ENCODE peak calls at places on chromosomes 6 and 20, in eight cellular contexts. One of them, this sample, is unnamed.

GRCh38 chr6:143673638-143674037 is 4.1 kb upstream of the PHACTR2 start:
- DNase-seq in testis: no peak
- DNase-seq in stomach: peak
- DNase-seq in heart left ventricle: no peak
- DNase-seq in ovary: no peak
- DNase-seq in A549: peak
- DNase-seq in NB4: no peak
- DNase-seq in IMR-90: peak
- DNase-seq in this sample: no peak

GRCh38 chr6:46655803-46656202 is 3.0 kb downstream of the SLC25A27 start:
- DNase-seq in testis: peak
- DNase-seq in stomach: no peak
- DNase-seq in heart left ventricle: no peak
- DNase-seq in ovary: no peak
- DNase-seq in A549: peak
- DNase-seq in NB4: peak
- DNase-seq in IMR-90: no peak
- DNase-seq in this sample: no peak

GRCh38 chr6:128464790-128465189 is 55.6 kb downstream of the PTPRK start:
- DNase-seq in testis: no peak
- DNase-seq in stomach: no peak
- DNase-seq in heart left ventricle: no peak
- DNase-seq in ovary: no peak
- DNase-seq in A549: no peak
- DNase-seq in NB4: no peak
- DNase-seq in IMR-90: no peak
- DNase-seq in this sample: no peak

GRCh38 chr6:113610377-113610988 is 246.7 kb upstream of the MARCKS start:
- DNase-seq in testis: no peak
- DNase-seq in stomach: no peak
- DNase-seq in heart left ventricle: no peak
- DNase-seq in ovary: no peak
- DNase-seq in A549: no peak
- DNase-seq in NB4: no peak
- DNase-seq in IMR-90: no peak
- DNase-seq in this sample: no peak

GRCh38 chr20:36585410-36586125 is 12.2 kb downstream of the TGIF2 start:
- DNase-seq in testis: no peak
- DNase-seq in stomach: no peak
- DNase-seq in heart left ventricle: no peak
- DNase-seq in ovary: no peak
- DNase-seq in A549: no peak
- DNase-seq in NB4: peak
- DNase-seq in IMR-90: peak
- DNase-seq in this sample: no peak

GRCh38 chr6:65707134-65707826 is at the start of gene EYS:
- DNase-seq in testis: no peak
- DNase-seq in stomach: no peak
- DNase-seq in heart left ventricle: no peak
- DNase-seq in ovary: no peak
- DNase-seq in A549: no peak
- DNase-seq in NB4: no peak
- DNase-seq in IMR-90: no peak
- DNase-seq in this sample: no peak

GRCh38 chr20:7264137-7264536 is 496.7 kb downstream of the BMP2 start:
- DNase-seq in testis: no peak
- DNase-seq in stomach: no peak
- DNase-seq in heart left ventricle: no peak
- DNase-seq in ovary: no peak
- DNase-seq in A549: no peak
- DNase-seq in NB4: no peak
- DNase-seq in IMR-90: no peak
- DNase-seq in this sample: no peak

GRCh38 chr6:29414588-29414987 is at the start of gene OR12D1:
- DNase-seq in testis: no peak
- DNase-seq in stomach: no peak
- DNase-seq in heart left ventricle: no peak
- DNase-seq in ovary: no peak
- DNase-seq in A549: no peak
- DNase-seq in NB4: no peak
- DNase-seq in IMR-90: no peak
- DNase-seq in this sample: no peak

GRCh38 chr20:3923818-3924217 is 34.6 kb downstream of the PANK2 start:
- DNase-seq in testis: no peak
- DNase-seq in stomach: no peak
- DNase-seq in heart left ventricle: no peak
- DNase-seq in ovary: no peak
- DNase-seq in A549: no peak
- DNase-seq in NB4: peak
- DNase-seq in IMR-90: peak
- DNase-seq in this sample: no peak

GRCh38 chr20:25273046-25273445 is 25.2 kb downstream of the PYGB start:
- DNase-seq in testis: peak
- DNase-seq in stomach: peak
- DNase-seq in heart left ventricle: peak
- DNase-seq in ovary: peak
- DNase-seq in A549: no peak
- DNase-seq in NB4: no peak
- DNase-seq in IMR-90: no peak
- DNase-seq in this sample: no peak

GRCh38 chr6:44108471-44108870 is 18.8 kb downstream of the MRPL14 start:
- DNase-seq in testis: no peak
- DNase-seq in stomach: no peak
- DNase-seq in heart left ventricle: no peak
- DNase-seq in ovary: no peak
- DNase-seq in A549: no peak
- DNase-seq in NB4: no peak
- DNase-seq in IMR-90: no peak
- DNase-seq in this sample: no peak

GRCh38 chr6:44110966-44111365 is 16.3 kb downstream of the MRPL14 start:
- DNase-seq in testis: no peak
- DNase-seq in stomach: no peak
- DNase-seq in heart left ventricle: no peak
- DNase-seq in ovary: no peak
- DNase-seq in A549: no peak
- DNase-seq in NB4: no peak
- DNase-seq in IMR-90: no peak
- DNase-seq in this sample: no peak

GRCh38 chr6:44107017-44107416 is 20.2 kb downstream of the MRPL14 start:
- DNase-seq in testis: no peak
- DNase-seq in stomach: no peak
- DNase-seq in heart left ventricle: no peak
- DNase-seq in ovary: no peak
- DNase-seq in A549: no peak
- DNase-seq in NB4: no peak
- DNase-seq in IMR-90: peak
- DNase-seq in this sample: no peak

GRCh38 chr6:44110005-44110681 is 17.1 kb downstream of the MRPL14 start:
- DNase-seq in testis: no peak
- DNase-seq in stomach: no peak
- DNase-seq in heart left ventricle: peak
- DNase-seq in ovary: no peak
- DNase-seq in A549: no peak
- DNase-seq in NB4: no peak
- DNase-seq in IMR-90: no peak
- DNase-seq in this sample: peak

GRCh38 chr6:44109212-44109611 is 18.0 kb downstream of the MRPL14 start:
- DNase-seq in testis: no peak
- DNase-seq in stomach: no peak
- DNase-seq in heart left ventricle: no peak
- DNase-seq in ovary: no peak
- DNase-seq in A549: no peak
- DNase-seq in NB4: no peak
- DNase-seq in IMR-90: no peak
- DNase-seq in this sample: no peak
- TF ChIP-seq POLR2A in testis: no peak
- TF ChIP-seq POLR2A in stomach: no peak
- TF ChIP-seq POLR2A in heart left ventricle: no peak
- TF ChIP-seq POLR2A in ovary: no peak
- TF ChIP-seq POLR2A in A549: no peak
- TF ChIP-seq POLR2A in NB4: no peak
- TF ChIP-seq POLR2A in IMR-90: no peak
- TF ChIP-seq POLR2A in this sample: no peak

DNA sequence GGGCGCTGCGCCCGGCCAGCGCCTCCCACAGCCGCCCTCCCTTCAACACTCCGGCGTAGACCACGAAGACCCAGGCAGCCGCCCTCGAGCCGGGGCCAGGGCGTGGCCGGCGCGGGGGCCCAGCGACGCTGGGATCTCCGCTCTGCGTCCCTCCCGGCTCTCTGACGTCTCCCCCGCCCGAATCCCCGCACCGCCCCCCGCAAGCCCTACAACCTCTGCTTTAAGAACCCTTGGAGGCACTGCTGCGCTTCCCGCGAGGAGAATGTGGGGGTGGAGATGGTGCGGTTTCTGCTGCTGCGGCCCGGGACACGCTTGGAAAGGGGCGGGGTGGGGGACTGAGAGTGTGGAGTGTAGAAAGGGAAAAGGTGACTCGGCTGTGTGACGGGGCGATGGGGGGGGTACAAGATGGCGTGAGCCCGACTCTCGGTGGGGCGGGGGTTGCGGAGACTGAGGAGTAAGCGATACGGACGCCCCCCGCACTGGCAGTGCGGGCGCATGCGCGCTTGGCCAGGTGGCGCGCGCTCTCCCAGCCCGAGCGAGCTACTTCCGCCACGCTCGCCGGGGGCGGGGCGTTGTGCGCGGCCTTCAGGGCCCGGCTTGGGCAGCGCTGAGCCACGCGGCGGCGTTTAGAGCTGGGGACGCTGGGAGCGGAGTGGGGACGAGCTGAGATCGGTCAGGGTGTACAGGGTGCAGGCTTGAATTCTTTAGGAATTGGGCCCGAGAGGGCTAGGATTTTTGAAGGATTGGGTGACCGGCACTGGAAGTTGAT is at the start of gene SUPT3H:
- DNase-seq in testis: peak
- DNase-seq in stomach: peak
- DNase-seq in heart left ventricle: peak
- DNase-seq in ovary: peak
- DNase-seq in A549: peak
- DNase-seq in NB4: peak
- DNase-seq in IMR-90: peak
- DNase-seq in this sample: peak
- TF ChIP-seq CTCF in testis: no peak
- TF ChIP-seq CTCF in stomach: peak
- TF ChIP-seq CTCF in heart left ventricle: no peak
- TF ChIP-seq CTCF in ovary: peak
- TF ChIP-seq CTCF in A549: no peak
- TF ChIP-seq CTCF in NB4: no peak
- TF ChIP-seq CTCF in IMR-90: peak
- TF ChIP-seq CTCF in this sample: no peak

DNA sequence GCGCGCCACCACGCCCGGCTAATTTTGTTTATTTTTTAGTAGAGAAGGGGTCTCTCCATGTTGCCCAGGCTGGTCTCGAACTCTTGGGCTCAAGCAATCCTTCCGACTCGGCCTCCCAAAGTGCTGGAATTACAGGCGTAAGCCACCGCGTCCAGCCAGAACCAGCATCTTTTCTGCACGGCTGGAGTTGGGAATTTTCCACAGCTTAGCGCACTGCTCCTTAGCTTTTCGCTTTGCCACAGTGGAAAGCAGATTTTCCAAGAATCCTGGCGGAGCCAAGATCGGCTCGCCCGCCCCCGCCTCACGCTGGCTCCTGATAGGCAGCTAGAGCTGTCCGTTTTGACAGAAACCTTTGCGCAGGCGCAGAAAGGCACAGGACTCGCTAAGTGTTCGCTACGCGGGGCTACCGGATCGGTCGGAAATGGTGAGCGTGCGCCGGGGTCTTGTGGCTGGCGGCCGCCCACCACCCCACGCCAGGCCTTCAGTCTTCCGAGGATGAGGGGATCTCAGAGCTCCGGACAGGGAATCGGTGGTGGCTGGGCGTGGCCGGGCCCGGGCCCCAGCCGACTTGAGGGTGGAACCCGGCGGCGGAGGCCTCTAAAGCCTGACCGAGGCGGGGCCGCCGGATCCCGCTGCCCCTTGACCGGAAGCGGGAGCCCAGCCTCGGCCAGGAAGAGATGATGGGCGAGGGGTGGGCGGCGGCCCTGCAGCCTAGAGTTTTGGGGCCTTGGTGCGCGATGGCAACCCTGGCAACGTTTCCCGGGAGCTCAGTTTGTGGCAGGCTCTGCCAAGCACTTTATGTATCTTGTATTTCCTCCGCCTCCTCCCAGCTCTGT is at the start of gene DYNLRB1:
- DNase-seq in testis: peak
- DNase-seq in stomach: peak
- DNase-seq in heart left ventricle: peak
- DNase-seq in ovary: peak
- DNase-seq in A549: peak
- DNase-seq in NB4: peak
- DNase-seq in IMR-90: peak
- DNase-seq in this sample: peak
- TF ChIP-seq POLR2A in testis: peak
- TF ChIP-seq POLR2A in stomach: no peak
- TF ChIP-seq POLR2A in heart left ventricle: peak
- TF ChIP-seq POLR2A in ovary: peak
- TF ChIP-seq POLR2A in A549: peak
- TF ChIP-seq POLR2A in NB4: peak
- TF ChIP-seq POLR2A in IMR-90: peak
- TF ChIP-seq POLR2A in this sample: peak

GRCh38 chr20:19802492-19803158 is 44.6 kb downstream of the RIN2 start:
- DNase-seq in testis: no peak
- DNase-seq in stomach: no peak
- DNase-seq in heart left ventricle: no peak
- DNase-seq in ovary: no peak
- DNase-seq in A549: peak
- DNase-seq in NB4: peak
- DNase-seq in IMR-90: peak
- DNase-seq in this sample: no peak
- TF ChIP-seq CTCF in testis: no peak
- TF ChIP-seq CTCF in stomach: peak
- TF ChIP-seq CTCF in heart left ventricle: peak
- TF ChIP-seq CTCF in ovary: no peak
- TF ChIP-seq CTCF in A549: peak
- TF ChIP-seq CTCF in NB4: peak
- TF ChIP-seq CTCF in IMR-90: peak
- TF ChIP-seq CTCF in this sample: no peak

DNA sequence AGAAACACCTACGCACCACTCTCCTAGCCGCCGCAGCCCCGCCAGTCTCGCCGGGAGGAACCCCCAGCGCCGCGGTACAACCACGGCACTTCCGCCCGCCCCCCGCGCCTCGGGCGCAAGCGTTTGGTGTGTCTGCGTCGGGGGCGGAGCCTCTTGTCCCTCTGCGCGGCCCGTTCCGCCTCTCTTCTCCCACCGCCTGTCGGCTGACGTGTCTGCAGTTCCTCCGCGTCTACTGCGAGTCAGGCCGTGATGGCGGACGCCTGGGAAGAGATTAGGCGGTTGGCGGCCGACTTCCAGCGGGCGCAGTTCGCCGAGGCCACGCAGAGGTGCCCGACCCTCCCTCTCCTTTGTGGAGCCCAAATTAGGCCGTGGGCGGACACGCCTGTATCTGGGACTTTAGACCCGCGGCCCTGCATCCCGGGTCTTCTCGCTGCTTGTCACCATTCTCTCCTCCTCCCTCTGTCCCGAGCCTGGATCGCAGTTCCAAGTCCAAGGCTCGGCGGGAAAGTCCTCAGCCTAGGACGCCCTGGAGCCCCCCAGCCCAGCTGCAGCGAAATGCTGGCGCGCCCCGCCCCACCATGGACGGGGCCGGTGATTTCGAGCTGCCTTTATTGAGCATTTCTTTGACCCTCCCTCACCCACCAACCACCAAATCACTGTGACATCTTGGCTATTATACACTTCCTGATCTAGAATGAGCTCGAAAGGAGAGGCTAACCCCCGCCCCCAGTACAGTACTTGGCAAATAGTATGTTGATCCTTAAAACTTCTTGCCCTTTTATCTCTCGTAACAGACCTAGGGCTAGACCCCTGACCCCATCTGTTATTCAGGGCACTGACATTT is at the start of gene UFL1:
- DNase-seq in testis: peak
- DNase-seq in stomach: peak
- DNase-seq in heart left ventricle: peak
- DNase-seq in ovary: peak
- DNase-seq in A549: peak
- DNase-seq in NB4: peak
- DNase-seq in IMR-90: peak
- DNase-seq in this sample: peak
- TF ChIP-seq POLR2A in testis: peak
- TF ChIP-seq POLR2A in stomach: no peak
- TF ChIP-seq POLR2A in heart left ventricle: peak
- TF ChIP-seq POLR2A in ovary: peak
- TF ChIP-seq POLR2A in A549: peak
- TF ChIP-seq POLR2A in NB4: peak
- TF ChIP-seq POLR2A in IMR-90: peak
- TF ChIP-seq POLR2A in this sample: peak

This sample was measured in gastrocnemius medialis.